ENCODE peak calls at places on chromosomes 16 and 17, in seven cellular contexts. C is T47D, I is SK-N-SH, Y is HepG2, M is K562, O is GM12878, S is HCT116. R is an unnamed sample.

GRCh38 chr16:10776280-10776679 is 32.6 kb downstream of the NUBP1 start:
- DNase-seq in M (no peak), I (no peak), S (no peak), O (peak; percentile 78), Y (no peak), C (no peak), R (no peak)

GRCh38 chr17:78383725-78384471 is 5.4 kb downstream of the PGS1 start:
- DNase-seq in C (no peak), S (no peak), I (no peak), M (no peak), Y (no peak), O (peak; percentile 74), R (no peak)

GRCh38 chr16:46923513-46924295 is 39.5 kb downstream of the GPT2 start:
- DNase-seq in M (no peak), C (no peak), Y (no peak), I (no peak), O (no peak), S (no peak), R (no peak)

GRCh38 chr17:8762012-8762411 is 3.7 kb upstream of the SPDYE4 start:
- DNase-seq in I (no peak), M (no peak), S (no peak), C (no peak), O (no peak), Y (no peak), R (no peak)

GRCh38 chr17:50768348-50768761 is 1.0 kb upstream of the ANKRD40CL start:
- DNase-seq in O (no peak), I (no peak), Y (peak; percentile 38), S (peak; percentile 37), M (no peak), C (peak; percentile 77), R (no peak)

GRCh38 chr17:64190468-64190867 is 60.5 kb upstream of the ERN1 start:
- DNase-seq in M (no peak), O (no peak), C (no peak), S (no peak), I (peak; percentile 75), Y (no peak), R (no peak)

GRCh38 chr17:64964796-64965195 is 45.5 kb upstream of the LRRC37A3 start:
- DNase-seq in Y (no peak), M (no peak), C (no peak), S (no peak), O (no peak), I (no peak), R (no peak)

GRCh38 chr17:35748323-35748960 is 4.6 kb downstream of the GAS2L2 start:
- DNase-seq in O (no peak), C (peak; percentile 54), M (no peak), S (no peak), Y (no peak), I (peak; percentile 54), R (no peak)

GRCh38 chr16:22692916-22693646 is 120.9 kb upstream of the HS3ST2 start:
- DNase-seq in O (no peak), C (no peak), S (no peak), I (no peak), Y (no peak), M (no peak), R (no peak)

GRCh38 chr17:8062807-8063483 is 24.1 kb downstream of the ALOX15B start:
- DNase-seq in O (no peak), C (no peak), M (no peak), S (no peak), I (no peak), Y (no peak), R (no peak)

GRCh38 chr17:40065041-40065770 is 2.4 kb downstream of the THRA start:
- DNase-seq in S (no peak), C (no peak), M (no peak), Y (no peak), O (no peak), I (peak; percentile 40), R (no peak)

GRCh38 chr16:86653289-86654006 is 75.1 kb downstream of the FOXL1 start:
- DNase-seq in C (no peak), I (no peak), S (no peak), M (no peak), Y (no peak), O (no peak), R (no peak)

GRCh38 chr16:88701541-88702363 is 4.5 kb downstream of the RNF166 start:
- DNase-seq in Y (no peak), I (no peak), O (no peak), C (no peak), M (no peak), S (no peak), R (no peak)

GRCh38 chr16:68826652-68827051 is 16.7 kb upstream of the TANGO6 start:
- DNase-seq in C (no peak), Y (no peak), M (no peak), O (no peak), I (no peak), S (no peak), R (no peak)

GRCh38 chr17:28555022-28555421 is 2.6 kb upstream of the UNC119 start:
- DNase-seq in S (no peak), M (no peak), Y (no peak), C (no peak), I (no peak), O (no peak), R (no peak)

GRCh38 chr17:28551421-28552186 is 820 bp downstream of the UNC119 start:
- DNase-seq in M (no peak), C (no peak), S (no peak), Y (no peak), I (no peak), O (no peak), R (no peak)

GRCh38 chr17:28553000-28553505 is 629 bp upstream of the UNC119 start:
- DNase-seq in I (no peak), Y (no peak), O (no peak), S (no peak), C (no peak), M (no peak), R (no peak)

GRCh38 chr17:28552201-28552999 is at the start of gene UNC119:
- DNase-seq in C (peak; percentile 83), M (peak; percentile 97), S (no peak), I (peak; percentile 99), Y (peak; percentile 38), O (no peak), R (no peak)

GRCh38 chr17:28554565-28554964 is 2.1 kb upstream of the UNC119 start:
- DNase-seq in S (no peak), C (no peak), O (no peak), M (no peak), I (no peak), Y (no peak), R (no peak)
- TF ChIP-seq JUND in S (no peak), C (no peak), O (no peak), M (no peak), I (no peak), Y (no peak), R (no peak)

DNA sequence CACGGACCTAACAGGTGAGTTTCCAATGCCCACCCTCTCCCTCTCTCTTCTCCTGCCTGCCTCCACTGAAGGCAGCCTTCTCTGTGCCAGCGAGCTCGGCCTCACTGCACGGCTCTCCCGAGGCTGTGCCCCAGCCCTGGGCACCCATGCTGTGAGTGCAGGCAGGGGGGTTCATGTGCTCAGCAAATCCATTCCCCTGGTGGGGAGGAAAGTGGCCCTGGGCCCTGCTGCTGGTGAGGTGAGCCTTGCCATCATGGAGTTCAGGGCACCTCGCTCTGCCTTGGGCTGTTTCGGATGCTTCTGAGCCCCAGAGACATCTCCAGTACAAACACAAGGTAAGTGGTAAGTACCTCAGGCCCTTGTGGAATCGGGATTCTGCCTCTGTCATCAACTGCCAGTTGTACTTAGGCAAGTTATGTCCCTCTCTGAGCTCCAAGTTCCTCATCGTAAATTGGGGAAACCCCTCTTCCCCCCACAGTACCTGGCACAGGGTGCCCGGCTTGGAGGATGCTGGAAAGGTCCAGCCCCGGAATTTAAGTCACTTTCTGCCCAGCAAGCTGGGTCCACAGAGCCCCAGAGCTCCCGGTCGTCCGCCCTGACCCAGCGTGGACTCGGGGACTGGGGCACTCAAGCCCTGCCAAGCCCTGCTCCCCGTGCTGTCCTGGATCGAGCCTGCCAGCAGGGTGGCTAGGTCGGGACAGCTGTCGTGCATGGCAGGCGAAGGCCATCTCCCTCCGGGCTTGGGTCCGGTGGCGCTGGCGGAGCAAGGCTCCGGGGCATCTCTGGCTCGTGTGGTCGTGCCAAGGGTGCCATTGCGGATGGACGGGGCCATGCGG is 684 bp upstream of the NUDT16L1 start:
- DNase-seq in Y (no peak), M (peak; percentile 48), O (no peak), C (no peak), I (peak; percentile 78), S (no peak), R (no peak)
- TF ChIP-seq JUND in Y (no peak), M (no peak), O (no peak), C (no peak), I (no peak), S (no peak), R (no peak)

DNA sequence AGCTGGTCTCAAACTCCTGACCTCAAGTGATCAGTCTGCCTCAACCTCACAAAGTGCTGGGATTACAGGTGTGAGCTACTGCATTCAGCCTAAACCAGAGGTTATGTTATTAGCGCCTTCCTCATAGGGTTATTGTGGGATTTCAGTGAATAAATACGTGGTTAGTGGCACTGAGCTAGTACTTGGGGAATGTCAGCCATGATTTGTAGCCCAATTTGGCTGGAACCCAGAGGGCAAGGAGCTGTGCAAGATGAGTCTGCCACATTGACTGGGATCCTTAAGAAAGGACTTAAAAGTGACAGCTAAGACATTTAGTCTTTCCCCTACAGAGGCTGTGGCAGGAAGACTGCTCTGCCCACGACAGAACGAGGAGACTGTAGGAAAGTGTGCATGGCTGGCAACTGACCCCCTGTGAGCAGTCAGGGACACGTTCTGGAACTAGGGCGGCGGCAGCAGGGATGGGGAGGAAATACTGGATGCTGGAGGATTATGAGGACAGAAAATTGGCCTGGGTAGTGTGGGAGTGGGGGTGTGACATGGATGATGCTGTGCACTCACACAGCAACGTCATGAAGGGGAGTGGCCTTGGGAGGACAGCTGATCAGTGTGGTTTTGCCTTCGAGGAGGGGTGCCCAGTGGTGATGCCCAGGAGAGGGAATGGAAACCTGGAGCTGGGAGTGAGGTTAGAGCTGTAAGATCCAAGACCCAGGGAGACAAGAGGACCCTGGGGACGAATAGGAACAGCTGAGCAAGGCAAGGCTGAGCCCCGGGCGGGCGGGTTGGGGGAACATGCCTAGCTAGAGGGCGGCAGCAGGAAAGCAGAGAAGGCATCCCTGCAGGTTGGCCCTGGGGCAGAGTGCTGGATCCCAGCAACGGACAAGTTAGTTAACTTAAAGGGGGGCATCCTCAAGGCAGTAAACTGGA is 14.5 kb downstream of the ATP5PD start:
- DNase-seq in C (peak; percentile 93), Y (peak; percentile 54), M (peak; percentile 65), I (peak; percentile 89), S (peak; percentile 38), O (no peak), R (peak; percentile 59)
- TF ChIP-seq JUND in C (no peak), Y (no peak), M (peak; percentile 25), I (no peak), S (no peak), O (no peak), R (no peak)

GRCh38 chr17:49093131-49093530 is 39.4 kb upstream of the B4GALNT2 start:
- DNase-seq in Y (no peak), S (no peak), C (peak; percentile 70), M (no peak), I (no peak), O (no peak), R (no peak)

GRCh38 chr17:49086649-49087048 is 45.9 kb upstream of the B4GALNT2 start:
- DNase-seq in Y (no peak), O (no peak), S (no peak), C (no peak), I (no peak), M (no peak), R (no peak)

GRCh38 chr17:49086316-49086605 is 46.3 kb upstream of the B4GALNT2 start:
- DNase-seq in S (no peak), C (no peak), M (no peak), Y (no peak), I (no peak), O (no peak), R (no peak)

GRCh38 chr17:49089094-49089493 is 43.5 kb upstream of the B4GALNT2 start:
- DNase-seq in C (no peak), Y (no peak), S (no peak), M (no peak), O (no peak), I (no peak), R (no peak)

GRCh38 chr17:49090885-49091594 is 41.5 kb upstream of the B4GALNT2 start:
- DNase-seq in I (no peak), S (no peak), C (no peak), O (no peak), Y (no peak), M (no peak), R (no peak)
- TF ChIP-seq JUND in I (no peak), S (no peak), C (no peak), O (no peak), Y (no peak), M (no peak), R (no peak)

R was measured in H1.